ENCODE peak calls at places on chromosomes 5 and 9, in four cellular contexts. T, D, C and V are unnamed samples.

GRCh38 chr9:137310190-137311052 is 8.3 kb upstream of the NRARP start:
- DNase-seq in D (no peak), C (no peak), T (no peak), V (no peak)

GRCh38 chr9:22654833-22655232 is 208.2 kb downstream of the DMRTA1 start:
- DNase-seq in T (no peak), D (no peak), C (no peak), V (no peak)

GRCh38 chr9:32783168-32783891 is at the start of gene TMEM215:
- DNase-seq in T (no peak), D (no peak), C (peak; percentile 20), V (peak; percentile 84)

GRCh38 chr5:122942164-122942914 is 94.2 kb downstream of the PPIC start:
- DNase-seq in D (no peak), T (no peak), C (no peak), V (no peak)

GRCh38 chr9:19464764-19465570 is 56.2 kb downstream of the ACER2 start:
- DNase-seq in C (peak; percentile 92), D (peak; percentile 73), T (no peak), V (peak; percentile 82)

GRCh38 chr9:114065304-114065703 is 12.8 kb downstream of the AMBP start:
- DNase-seq in C (no peak), T (no peak), D (no peak), V (no peak)

GRCh38 chr5:56838409-56839039 is 23.2 kb downstream of the MAP3K1 start:
- DNase-seq in T (peak; percentile 42), C (peak; percentile 25), D (peak; percentile 33), V (no peak)

GRCh38 chr5:179261301-179262125 is 83.7 kb downstream of the ADAMTS2 start:
- DNase-seq in D (peak; percentile 75), C (no peak), T (no peak), V (peak; percentile 84)

GRCh38 chr9:106878943-106879916 is 16.3 kb downstream of the ZNF462 start:
- DNase-seq in D (no peak), C (no peak), T (no peak), V (no peak)

GRCh38 chr5:55102345-55102744 is at the start of gene GZMA:
- DNase-seq in C (no peak), T (no peak), D (no peak), V (no peak)

GRCh38 chr5:63125862-63126261 is 547.2 kb downstream of the LRRC70 start:
- DNase-seq in D (peak; percentile 37), C (peak; percentile 28), T (no peak), V (no peak)

GRCh38 chr9:2645569-2645968 is 24.0 kb downstream of the VLDLR start:
- DNase-seq in C (no peak), T (peak; percentile 41), D (no peak), V (no peak)

GRCh38 chr5:67341478-67341877 is 144.9 kb upstream of the CD180 start:
- DNase-seq in C (no peak), D (no peak), T (no peak), V (no peak)

GRCh38 chr5:127700237-127700766 is 2.9 kb upstream of the CCDC192 start:
- DNase-seq in D (no peak), C (no peak), T (no peak), V (no peak)

GRCh38 chr9:134214766-134215394 is 50.5 kb upstream of the RNU6ATAC start:
- DNase-seq in T (no peak), D (peak; percentile 19), C (no peak), V (no peak)

GRCh38 chr9:81461196-81461595 is 228.2 kb downstream of the TLE1 start:
- DNase-seq in C (no peak), D (no peak), T (no peak), V (no peak)

GRCh38 chr5:94759022-94759421 is 140.6 kb downstream of the SLF1 start:
- DNase-seq in C (no peak), T (no peak), D (no peak), V (no peak)

GRCh38 chr9:136311433-136312375 is 7.8 kb upstream of the CCDC187 start:
- DNase-seq in D (peak; percentile 62), T (no peak), C (no peak), V (no peak)

GRCh38 chr9:16986441-16987387 is 116.2 kb upstream of the BNC2 start:
- DNase-seq in C (no peak), D (no peak), T (no peak), V (no peak)

GRCh38 chr9:95497772-95498171 is 19.0 kb downstream of the PTCH1 start:
- DNase-seq in C (no peak), D (no peak), T (no peak), V (no peak)

GRCh38 chr9:88534456-88535225 is at the start of gene NXNL2:
- DNase-seq in C (peak; percentile 74), T (no peak), D (no peak), V (peak; percentile 83)

DNA sequence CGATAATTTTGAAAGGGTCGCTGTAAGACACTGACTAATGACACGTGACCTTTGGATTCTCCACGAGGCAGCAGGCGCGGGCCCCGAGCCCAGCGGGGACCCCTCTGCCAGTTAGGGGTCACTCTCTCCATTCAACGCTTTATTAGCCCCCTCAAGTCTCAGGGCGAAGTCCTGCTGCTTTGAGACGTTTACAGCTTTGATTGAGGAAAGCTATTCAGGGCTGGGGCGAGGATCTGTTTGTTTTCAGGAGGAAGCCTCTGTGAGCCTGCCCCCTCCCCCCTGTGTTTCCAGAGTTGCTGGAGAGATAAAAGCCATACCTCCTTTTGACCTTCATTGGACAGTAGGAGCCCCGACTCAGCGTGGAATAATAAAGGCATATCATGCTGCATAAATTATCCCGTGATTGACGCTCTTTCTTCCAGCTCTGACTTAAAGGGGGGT is 31.4 kb upstream of the MSX2 start:
- DNase-seq in D (no peak), T (no peak), C (no peak), V (peak; percentile 44)
- TF ChIP-seq ESRRA in D (no peak), T (no peak), C (no peak), V (no peak)

GRCh38 chr9:29740518-29740917 is 2167.2 kb upstream of the C9orf72 start:
- DNase-seq in C (no peak), T (no peak), D (no peak), V (no peak)
- TF ChIP-seq ESRRA in C (no peak), T (no peak), D (no peak), V (no peak)

GRCh38 chr5:14685757-14686156 is 21.2 kb downstream of the OTULIN start:
- DNase-seq in T (peak; percentile 68), C (peak; percentile 62), D (peak; percentile 48), V (peak; percentile 33)
- TF ChIP-seq ESRRA in T (no peak), C (no peak), D (no peak), V (no peak)

GRCh38 chr5:124599048-124599973 is 147.1 kb downstream of the ZNF608 start:
- DNase-seq in T (peak; percentile 13), C (peak; percentile 10), D (peak; percentile 96), V (no peak)

GRCh38 chr5:124593952-124594351 is 152.5 kb downstream of the ZNF608 start:
- DNase-seq in T (no peak), D (no peak), C (no peak), V (no peak)

GRCh38 chr5:124591583-124591982 is 154.9 kb downstream of the ZNF608 start:
- DNase-seq in D (no peak), T (no peak), C (no peak), V (no peak)

GRCh38 chr5:124592891-124593290 is 153.5 kb downstream of the ZNF608 start:
- DNase-seq in T (no peak), D (no peak), C (no peak), V (no peak)

DNA sequence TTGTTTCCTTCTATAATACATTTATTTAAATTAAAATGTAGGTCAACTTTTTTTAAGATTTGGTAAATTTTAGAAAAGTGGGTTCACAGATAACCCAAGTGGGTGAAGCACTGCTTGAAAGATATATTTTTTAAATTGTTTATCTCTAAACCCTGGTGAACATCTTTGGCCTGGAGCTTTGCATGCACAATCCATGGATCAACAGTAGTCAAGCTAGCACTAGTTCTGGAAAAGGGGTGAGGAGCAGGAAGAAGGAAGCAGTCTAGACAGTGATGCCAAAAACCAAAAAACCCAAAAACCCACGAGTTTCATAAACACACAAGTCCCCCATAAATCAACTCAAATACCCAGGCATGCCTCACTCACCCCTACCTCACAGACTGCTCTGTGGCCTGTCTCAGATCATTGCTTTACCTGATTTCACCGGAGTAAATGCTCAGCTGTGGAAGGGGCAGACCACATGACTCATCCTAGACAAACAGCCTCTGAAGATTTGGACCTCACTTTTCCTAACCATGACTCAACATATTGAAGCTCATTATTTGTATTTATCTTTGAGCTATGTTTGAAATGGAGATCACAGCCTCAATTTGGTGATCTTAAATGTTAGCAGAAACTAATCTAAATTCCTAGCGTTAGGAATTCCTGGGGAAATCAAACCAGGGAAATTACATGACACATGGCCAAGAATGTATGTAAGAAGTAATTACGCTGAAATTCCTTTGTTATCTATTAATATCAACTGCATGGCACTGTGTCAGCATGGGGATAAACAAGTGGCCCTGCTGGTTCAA is 149.6 kb downstream of the ZNF608 start:
- DNase-seq in C (peak; percentile 70), T (no peak), D (peak; percentile 89), V (no peak)
- TF ChIP-seq ESRRA in C (no peak), T (no peak), D (no peak), V (no peak)

GRCh38 chr9:124684140-124684539 is 87.0 kb downstream of the NR6A1 start:
- DNase-seq in T (no peak), C (no peak), D (no peak), V (no peak)
- TF ChIP-seq ESRRA in T (no peak), C (no peak), D (no peak), V (no peak)

DNA sequence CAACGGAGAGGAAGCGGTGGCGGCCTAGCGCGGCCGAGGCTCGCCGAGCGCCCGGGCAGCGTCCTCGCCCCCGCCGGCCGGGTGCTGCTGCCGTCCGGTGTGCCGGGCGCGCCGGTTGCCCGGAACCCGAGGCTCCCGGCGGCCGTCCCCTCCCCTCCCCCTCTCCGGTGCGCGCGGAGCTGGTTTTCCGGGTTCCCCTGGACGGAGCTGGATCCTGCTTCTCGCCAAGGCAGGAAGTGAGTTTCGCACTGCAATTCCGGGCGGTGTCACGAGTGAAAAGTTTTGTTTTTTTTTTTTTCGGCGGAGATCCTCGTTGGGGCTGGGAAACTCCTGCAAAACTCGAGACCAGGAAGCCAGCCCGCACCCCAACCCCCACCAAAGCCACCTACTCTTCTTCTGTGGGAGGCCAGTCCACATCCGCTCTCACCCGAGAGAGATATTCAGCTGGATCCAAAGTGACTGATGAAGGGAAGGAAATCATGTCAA is at the start of gene ERBIN:
- DNase-seq in T (no peak), C (peak; percentile 47), D (peak; percentile 41), V (peak; percentile 73)
- TF ChIP-seq ESRRA in T (no peak), C (no peak), D (no peak), V (no peak)

GRCh38 chr9:104987743-104988142 is 59.8 kb upstream of the ABCA1 start:
- DNase-seq in T (no peak), D (no peak), C (no peak), V (no peak)
- TF ChIP-seq ESRRA in T (no peak), D (no peak), C (no peak), V (no peak)

GRCh38 chr9:31168161-31168560 is 1216.3 kb upstream of the ACO1 start:
- DNase-seq in D (no peak), T (no peak), C (no peak), V (no peak)
- TF ChIP-seq ESRRA in D (no peak), T (no peak), C (no peak), V (no peak)

GRCh38 chr5:136098171-136098570 is 34.5 kb upstream of the SMAD5 start:
- DNase-seq in T (no peak), C (no peak), D (no peak), V (no peak)

GRCh38 chr5:136089804-136090203 is 42.8 kb upstream of the SMAD5 start:
- DNase-seq in C (no peak), D (no peak), T (no peak), V (no peak)

GRCh38 chr5:136094913-136095641 is 37.6 kb upstream of the SMAD5 start:
- DNase-seq in T (no peak), C (no peak), D (no peak), V (no peak)

GRCh38 chr5:136090319-136090718 is 42.3 kb upstream of the SMAD5 start:
- DNase-seq in T (no peak), D (no peak), C (no peak), V (no peak)

GRCh38 chr5:136094189-136094912 is 38.3 kb upstream of the SMAD5 start:
- DNase-seq in C (no peak), T (no peak), D (peak; percentile 88), V (no peak)
- TF ChIP-seq ESRRA in C (no peak), T (no peak), D (no peak), V (no peak)